ENCODE peak calls at places on chromosomes 5 and 9, in six cellular contexts. I is ureter, A is omental fat pad, H is astrocyte, L is NCI-H2081, K is lower leg skin. Q is an unnamed sample.

GRCh38 chr5:55220433-55221185 is 6.5 kb downstream of the MCIDAS start:
- DNase-seq in I (peak), A (no peak), H (no peak), L (no peak), K (no peak), Q (no peak)

GRCh38 chr9:113999256-114000062 is 78.6 kb downstream of the AMBP start:
- DNase-seq in I (peak), A (no peak), H (peak), L (no peak), K (peak), Q (no peak)

GRCh38 chr5:27311544-27311943 is 273.2 kb upstream of the CDH9 start:
- DNase-seq in I (no peak), A (no peak), H (peak), L (no peak), K (no peak), Q (no peak)

GRCh38 chr5:89871906-89872305 is 537.6 kb downstream of the CETN3 start:
- DNase-seq in I (no peak), A (no peak), H (no peak), L (no peak), K (no peak), Q (no peak)

GRCh38 chr9:31808770-31809169 is 575.7 kb upstream of the ACO1 start:
- DNase-seq in I (no peak), A (no peak), H (no peak), L (no peak), K (no peak), Q (no peak)

GRCh38 chr9:87149794-87150193 is 202.5 kb upstream of the GAS1 start:
- DNase-seq in I (no peak), A (no peak), H (no peak), L (no peak), K (no peak), Q (no peak)

GRCh38 chr9:93128011-93128714 is 5.9 kb downstream of the NINJ1 start:
- DNase-seq in I (no peak), A (no peak), H (no peak), L (no peak), K (no peak), Q (no peak)

GRCh38 chr5:54517512-54518145 is at the start of gene SNX18:
- DNase-seq in I (peak), A (no peak), H (peak), L (peak), K (peak), Q (peak)

GRCh38 chr5:94777163-94777885 is 158.9 kb downstream of the SLF1 start:
- DNase-seq in I (no peak), A (no peak), H (no peak), L (no peak), K (no peak), Q (peak)

GRCh38 chr5:1594336-1595106 is 70.8 kb upstream of the LPCAT1 start:
- DNase-seq in I (peak), A (peak), H (no peak), L (peak), K (peak), Q (peak)

GRCh38 chr9:37026936-37027581 is 7.0 kb downstream of the PAX5 start:
- DNase-seq in I (no peak), A (no peak), H (no peak), L (no peak), K (no peak), Q (peak)

GRCh38 chr9:8366161-8366926 is 566.8 kb upstream of the DMAC1 start:
- DNase-seq in I (no peak), A (no peak), H (peak), L (no peak), K (no peak), Q (peak)

GRCh38 chr5:154479944-154480750 is 2.1 kb upstream of the HAND1 start:
- DNase-seq in I (no peak), A (no peak), H (no peak), L (no peak), K (no peak), Q (peak)

GRCh38 chr5:86008704-86009103 is 609.0 kb upstream of the COX7C start:
- DNase-seq in I (no peak), A (no peak), H (no peak), L (no peak), K (no peak), Q (no peak)

GRCh38 chr5:9440517-9440916 is 105.4 kb downstream of the SEMA5A start:
- DNase-seq in I (no peak), A (no peak), H (peak), L (no peak), K (no peak), Q (no peak)

GRCh38 chr5:74916831-74917710 is 50.9 kb upstream of the FAM169A start:
- DNase-seq in I (no peak), A (no peak), H (peak), L (no peak), K (no peak), Q (peak)

GRCh38 chr5:101662263-101662662 is 633.8 kb downstream of the SLCO4C1 start:
- DNase-seq in I (no peak), A (no peak), H (no peak), L (no peak), K (no peak), Q (no peak)

GRCh38 chr5:171420429-171421231 is 1.2 kb downstream of the FGF18 start:
- DNase-seq in I (peak), A (peak), H (peak), L (no peak), K (no peak), Q (no peak)

GRCh38 chr9:84315278-84315877 is 25.2 kb downstream of the SLC28A3 start:
- DNase-seq in I (peak), A (no peak), H (peak), L (peak), K (peak), Q (peak)

GRCh38 chr9:112542893-112543292 is 56.3 kb downstream of the KIAA1958 start:
- DNase-seq in I (no peak), A (no peak), H (no peak), L (no peak), K (no peak), Q (no peak)

GRCh38 chr5:14781106-14781505 is 90.5 kb downstream of the ANKH start:
- DNase-seq in I (no peak), A (no peak), H (peak), L (no peak), K (no peak), Q (no peak)

GRCh38 chr9:98491778-98492177 is 217.0 kb downstream of the GABBR2 start:
- DNase-seq in I (no peak), A (no peak), H (peak), L (no peak), K (no peak), Q (no peak)

GRCh38 chr5:54969856-54970828 is 15.3 kb downstream of the ESM1 start:
- DNase-seq in I (no peak), A (no peak), H (peak), L (no peak), K (no peak), Q (no peak)

GRCh38 chr9:82934949-82935348 is 128.0 kb downstream of the RASEF start:
- DNase-seq in I (no peak), A (no peak), H (peak), L (no peak), K (no peak), Q (no peak)

GRCh38 chr5:108353087-108353486 is 28.8 kb downstream of the FBXL17 start:
- DNase-seq in I (no peak), A (no peak), H (no peak), L (no peak), K (no peak), Q (no peak)

Q was measured in NCI-H1417.